ENCODE peak calls at places on chromosomes 3 and 15, in four cellular contexts. W is tibial artery, E is IMR-90, Z is fibroblast of lung. F is an unnamed sample.

GRCh38 chr3:23859012-23859743 is 53.4 kb downstream of the UBE2E1 start:
- DNase-seq in Z (no peak), E (peak; percentile 39), W (peak; percentile 28), F (no peak)

GRCh38 chr3:170506556-170506955 is 79.3 kb downstream of the SLC7A14 start:
- DNase-seq in E (peak; percentile 71), Z (peak; percentile 53), W (no peak), F (no peak)

GRCh38 chr3:32840086-32840841 is 22.5 kb downstream of the TRIM71 start:
- DNase-seq in W (no peak), E (no peak), Z (no peak), F (no peak)

GRCh38 chr15:63981596-63982320 is 64.5 kb downstream of the DAPK2 start:
- DNase-seq in Z (no peak), E (no peak), W (no peak), F (no peak)

GRCh38 chr3:123440181-123440580 is 8.7 kb downstream of the ADCY5 start:
- DNase-seq in E (no peak), W (no peak), Z (no peak), F (no peak)

GRCh38 chr15:92920595-92921169 is 20.6 kb downstream of the CHD2 start:
- DNase-seq in Z (no peak), W (no peak), E (no peak), F (no peak)

GRCh38 chr3:70979983-70980645 is 603.4 kb downstream of the FOXP1 start:
- DNase-seq in E (peak; percentile 35), W (no peak), Z (peak; percentile 84), F (no peak)

GRCh38 chr3:142656595-142656994 is 60.4 kb downstream of the PLS1 start:
- DNase-seq in W (no peak), E (no peak), Z (no peak), F (no peak)

GRCh38 chr3:140343211-140343610 is 334.7 kb upstream of the TRIM42 start:
- DNase-seq in E (no peak), W (no peak), Z (peak; percentile 58), F (no peak)

GRCh38 chr15:75112278-75112847 is 89.0 kb downstream of the PPCDC start:
- DNase-seq in E (no peak), Z (no peak), W (no peak), F (no peak)

GRCh38 chr3:17232442-17232841 is 347.7 kb downstream of the PLCL2 start:
- DNase-seq in Z (no peak), W (no peak), E (no peak), F (no peak)

GRCh38 chr3:138673641-138674040 is 65.1 kb downstream of the FAIM start:
- DNase-seq in W (no peak), Z (peak; percentile 94), E (peak; percentile 44), F (no peak)

GRCh38 chr3:7927015-7927414 is 574.6 kb upstream of the LMCD1 start:
- DNase-seq in Z (no peak), W (no peak), E (no peak), F (no peak)

GRCh38 chr3:7929319-7929889 is 572.2 kb upstream of the LMCD1 start:
- DNase-seq in Z (no peak), W (no peak), E (no peak), F (no peak)

GRCh38 chr3:7927864-7928263 is 573.8 kb upstream of the LMCD1 start:
- DNase-seq in Z (no peak), W (no peak), E (no peak), F (no peak)

DNA sequence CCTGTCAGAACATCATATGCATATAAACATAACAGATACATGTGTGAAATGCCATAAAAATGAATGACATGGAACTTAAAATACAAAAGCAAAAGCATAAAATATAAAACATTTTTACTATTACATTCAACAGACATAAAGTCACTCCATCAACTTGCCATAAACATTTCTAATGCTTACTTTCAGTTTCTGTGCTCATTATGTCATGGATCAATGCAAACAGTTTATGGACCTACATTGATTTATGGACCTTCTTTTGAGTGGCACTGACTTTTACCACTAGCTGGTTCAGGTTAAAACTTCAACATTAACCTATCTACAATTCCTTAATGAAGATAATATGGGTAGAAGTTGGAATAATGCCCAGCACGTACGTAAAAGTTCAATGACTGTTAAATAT is 577.4 kb upstream of the LMCD1 start:
- DNase-seq in W (no peak), Z (no peak), E (no peak), F (no peak)
- H3K9me3 ChIP-seq in W (no peaks in the 10 kb centered on the region), Z (no peaks in the 10 kb centered on the region), E (peaks cover 5% of the 10 kb centered on the region), F (no peaks in the 10 kb centered on the region)

GRCh38 chr3:128861491-128861890 is 17.9 kb upstream of the ACAD9 start:
- DNase-seq in Z (no peak), W (no peak), E (no peak), F (no peak)
- H3K9me3 ChIP-seq in Z (no peaks in the 10 kb centered on the region), W (peaks cover 25% of the 10 kb centered on the region), E (peaks cover 31% of the 10 kb centered on the region), F (no peaks in the 10 kb centered on the region)

GRCh38 chr15:25058080-25058785 is 103.4 kb downstream of the SNRPN start:
- DNase-seq in Z (no peak), W (no peak), E (no peak), F (no peak)
- H3K9me3 ChIP-seq in Z (peaks cover 32% of the 10 kb centered on the region), W (peaks cover 100% of the 10 kb centered on the region), E (peaks cover 100% of the 10 kb centered on the region), F (peaks cover 54% of the 10 kb centered on the region)

GRCh38 chr3:83928903-83929302 is 1029.9 kb upstream of the CADM2 start:
- DNase-seq in Z (peak; percentile 16), W (no peak), E (no peak), F (no peak)
- H3K9me3 ChIP-seq in Z (no peaks in the 10 kb centered on the region), W (peaks cover 28% of the 10 kb centered on the region), E (peaks cover 21% of the 10 kb centered on the region), F (no peaks in the 10 kb centered on the region)

DNA sequence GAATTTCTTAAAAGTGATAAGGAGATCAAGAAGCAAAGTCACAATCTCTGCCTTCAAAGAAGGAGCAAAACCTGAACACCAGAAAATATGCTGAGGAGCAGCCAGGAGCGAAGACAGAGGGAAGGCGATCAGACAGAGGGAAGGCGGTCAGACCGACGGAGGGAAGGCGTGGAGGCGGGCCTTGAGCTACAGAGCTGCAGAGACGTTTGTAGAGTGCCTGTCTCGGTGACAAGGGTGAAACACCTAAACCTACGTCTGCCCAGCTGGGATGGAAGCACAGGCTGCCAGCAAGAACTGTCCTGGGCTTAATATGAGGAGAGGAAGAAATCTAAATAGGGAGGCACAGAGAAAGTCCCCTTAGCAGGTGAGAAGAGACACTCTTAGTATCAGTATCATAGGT is 476.0 kb downstream of the OCA2 start:
- DNase-seq in W (no peak), Z (no peak), E (no peak), F (no peak)
- H3K9me3 ChIP-seq in W (no peaks in the 10 kb centered on the region), Z (no peaks in the 10 kb centered on the region), E (peaks cover 7% of the 10 kb centered on the region), F (no peaks in the 10 kb centered on the region)

DNA sequence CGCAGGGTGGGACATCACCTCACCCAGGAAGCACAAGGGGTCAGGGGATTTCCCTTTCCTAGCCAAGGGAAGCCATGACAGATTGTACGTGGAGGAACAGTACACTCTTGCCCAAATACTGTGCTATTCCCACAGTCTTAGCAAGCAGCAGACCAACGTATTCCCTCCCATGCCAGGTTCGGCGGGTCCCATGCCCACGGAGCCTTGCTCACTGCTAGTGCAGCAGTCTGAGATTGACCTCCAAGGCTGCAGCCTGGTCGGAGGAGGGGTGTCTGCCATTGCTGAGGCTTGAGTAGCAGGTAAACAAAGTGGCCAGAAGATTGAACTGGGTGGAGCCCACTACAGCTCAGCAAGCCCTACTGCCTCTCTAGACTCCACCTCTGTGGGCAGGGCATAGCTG is 39.0 kb downstream of the ALDH1A2 start:
- DNase-seq in W (no peak), Z (no peak), E (no peak), F (no peak)
- H3K9me3 ChIP-seq in W (peaks cover 45% of the 10 kb centered on the region), Z (no peaks in the 10 kb centered on the region), E (peaks cover 5% of the 10 kb centered on the region), F (peaks cover 5% of the 10 kb centered on the region)